ENCODE peak calls at places on chromosomes 3 and 15, in five cellular contexts. I, L, K, S and M are unnamed samples.

GRCh38 chr3:73614385-73614784 is 10.4 kb downstream of the PDZRN3 start:
- DNase-seq in K (no peak), S (peak; percentile 83), L (no peak), I (peak; percentile 98), M (no peak)

GRCh38 chr3:169865176-169865800 is 4.4 kb downstream of the LRRC31 start:
- DNase-seq in K (peak; percentile 37), I (no peak), L (no peak), S (no peak), M (no peak)

GRCh38 chr3:65004316-65004715 is 316.5 kb upstream of the ADAMTS9 start:
- DNase-seq in L (no peak), S (no peak), K (no peak), I (no peak), M (no peak)

GRCh38 chr3:168272343-168272984 is 176.7 kb upstream of the GOLIM4 start:
- DNase-seq in L (no peak), K (no peak), I (peak; percentile 10), S (no peak), M (peak; percentile 28)

GRCh38 chr15:74423443-74424257 is 10.1 kb downstream of the SEMA7A start:
- DNase-seq in L (no peak), S (no peak), I (no peak), K (no peak), M (peak; percentile 59)

GRCh38 chr15:99135194-99135593 is 30.3 kb downstream of the SYNM start:
- DNase-seq in S (no peak), L (no peak), K (no peak), I (no peak), M (no peak)

GRCh38 chr15:71743861-71744382 is 66.4 kb upstream of the NR2E3 start:
- DNase-seq in S (no peak), I (peak; percentile 66), K (peak; percentile 36), L (peak; percentile 69), M (peak; percentile 73)

GRCh38 chr15:85831415-85832113 is 36.8 kb upstream of the KLHL25 start:
- DNase-seq in L (peak; percentile 54), S (peak; percentile 80), I (peak; percentile 76), K (peak; percentile 12), M (peak; percentile 79)

GRCh38 chr3:84074767-84075166 is 884.0 kb upstream of the CADM2 start:
- DNase-seq in S (no peak), K (no peak), L (no peak), I (no peak), M (no peak)

GRCh38 chr3:169980055-169980454 is 13.4 kb downstream of the SEC62 start:
- DNase-seq in S (no peak), I (peak; percentile 78), K (no peak), L (no peak), M (no peak)

GRCh38 chr3:73018790-73019441 is 22.3 kb downstream of the PPP4R2 start:
- DNase-seq in I (no peak), K (no peak), S (no peak), L (no peak), M (no peak)

GRCh38 chr3:61894988-61895935 is 333.9 kb downstream of the PTPRG start:
- DNase-seq in L (peak; percentile 48), S (peak; percentile 85), I (peak; percentile 84), K (peak; percentile 58), M (no peak)

GRCh38 chr15:96125681-96126080 is 204.8 kb upstream of the NR2F2 start:
- DNase-seq in L (no peak), S (no peak), I (no peak), K (no peak), M (no peak)

GRCh38 chr15:49423906-49424520 is 971 bp downstream of the FGF7 start:
- DNase-seq in L (no peak), K (no peak), I (peak; percentile 69), S (no peak), M (no peak)

GRCh38 chr15:54820098-54820497 is 376.6 kb downstream of the RSL24D1 start:
- DNase-seq in K (no peak), I (no peak), S (no peak), L (no peak), M (no peak)

GRCh38 chr3:160134964-160135363 is 90.3 kb upstream of the C3orf80 start:
- DNase-seq in K (no peak), I (peak; percentile 90), S (no peak), L (no peak), M (no peak)

GRCh38 chr3:80050826-80051601 is 283.2 kb upstream of the ROBO1 start:
- DNase-seq in S (peak; percentile 61), I (no peak), K (no peak), L (no peak), M (peak; percentile 9)

GRCh38 chr3:96428097-96428496 is 386.3 kb upstream of the EPHA6 start:
- DNase-seq in L (no peak), I (no peak), K (no peak), S (no peak), M (no peak)

GRCh38 chr15:78045189-78045588 is 32.3 kb downstream of the TBC1D2B start:
- DNase-seq in K (no peak), S (no peak), L (no peak), I (no peak), M (no peak)

GRCh38 chr3:29494305-29495036 is 213.6 kb downstream of the RBMS3 start:
- DNase-seq in L (no peak), S (no peak), K (no peak), I (peak; percentile 57), M (no peak)

GRCh38 chr3:155560594-155560993 is 184.3 kb downstream of the PLCH1 start:
- DNase-seq in L (no peak), S (no peak), I (no peak), K (no peak), M (no peak)

GRCh38 chr3:129690406-129690805 is 83.9 kb upstream of the PLXND1 start:
- DNase-seq in S (no peak), K (peak; percentile 49), L (no peak), I (peak; percentile 71), M (peak; percentile 34)

GRCh38 chr15:54941417-54941816 is 255.3 kb downstream of the RSL24D1 start:
- DNase-seq in K (no peak), S (no peak), I (no peak), L (no peak), M (no peak)

GRCh38 chr15:33021806-33022389 is 172.6 kb downstream of the FMN1 start:
- DNase-seq in L (no peak), I (peak; percentile 66), S (no peak), K (peak; percentile 9), M (peak; percentile 71)

GRCh38 chr15:47439146-47439869 is 278.0 kb upstream of the SEMA6D start:
- DNase-seq in L (no peak), I (no peak), S (no peak), K (no peak), M (no peak)

GRCh38 chr15:84789762-84790161 is 27.4 kb upstream of the ALPK3 start:
- DNase-seq in I (no peak), S (no peak), K (no peak), L (no peak), M (no peak)

GRCh38 chr3:157493627-157494550 is 9.3 kb downstream of the VEPH1 start:
- DNase-seq in S (no peak), L (no peak), I (peak; percentile 83), K (no peak), M (no peak)

GRCh38 chr15:76190767-76191538 is 120.3 kb downstream of the ETFA start:
- DNase-seq in L (peak; percentile 83), K (peak; percentile 42), I (peak; percentile 76), S (peak; percentile 89), M (peak; percentile 97)
- H3K4me3 ChIP-seq in L (no peak overlapping the region), K (no peak overlapping the region), I (no peak overlapping the region), S (no peak overlapping the region), M (no peak overlapping the region)

GRCh38 chr3:141469712-141470111 is 17.1 kb upstream of the RASA2 start:
- DNase-seq in I (no peak), K (no peak), L (no peak), S (no peak), M (no peak)

GRCh38 chr3:141460097-141460704 is 26.6 kb upstream of the RASA2 start:
- DNase-seq in K (peak; percentile 81), L (peak; percentile 81), S (peak; percentile 93), I (peak; percentile 90), M (peak; percentile 85)

GRCh38 chr3:141466633-141467169 is 20.1 kb upstream of the RASA2 start:
- DNase-seq in S (no peak), K (no peak), I (no peak), L (no peak), M (no peak)

GRCh38 chr3:141462176-141462859 is 24.5 kb upstream of the RASA2 start:
- DNase-seq in L (no peak), K (no peak), I (no peak), S (no peak), M (no peak)

DNA sequence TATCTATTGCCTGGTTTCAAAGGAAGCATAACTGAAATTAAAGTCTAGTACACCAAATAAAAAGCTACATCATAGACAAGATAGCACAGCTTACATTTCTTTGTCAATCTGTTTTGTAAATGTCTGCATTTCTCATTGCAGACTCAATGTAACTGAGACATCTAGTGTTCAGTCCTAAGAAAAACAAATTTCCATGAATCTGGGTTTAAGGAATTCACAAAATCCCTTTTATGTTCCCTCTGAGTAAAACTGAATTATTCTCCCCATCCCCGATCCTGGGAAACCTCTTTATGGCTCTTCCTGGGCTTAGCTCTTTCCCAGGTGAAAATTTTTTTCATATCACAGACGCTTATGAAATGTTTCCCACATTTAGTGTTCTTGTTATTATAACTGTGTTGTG is 21.6 kb upstream of the RASA2 start:
- DNase-seq in K (no peak), L (no peak), S (no peak), I (peak; percentile 38), M (no peak)
- H3K27me3 ChIP-seq in K (no peaks in the 10 kb centered on the region), L (no peaks in the 10 kb centered on the region), S (no peaks in the 10 kb centered on the region), I (no peaks in the 10 kb centered on the region), M (no peaks in the 10 kb centered on the region)

GRCh38 chr3:49785565-49786356 is 581 bp downstream of the IP6K1 start:
- DNase-seq in K (peak; percentile 56), S (peak; percentile 76), L (no peak), I (peak; percentile 40), M (peak; percentile 70)
- H3K36me3 ChIP-seq in K (peaks cover 5% of the 10 kb centered on the region), S (no peaks in the 10 kb centered on the region), L (no peaks in the 10 kb centered on the region), I (no peaks in the 10 kb centered on the region), M (no peaks in the 10 kb centered on the region)

GRCh38 chr3:188008582-188009213 is 145.3 kb upstream of the LPP start:
- DNase-seq in S (no peak), I (no peak), L (no peak), K (no peak), M (no peak)

GRCh38 chr3:188003188-188004171 is 150.5 kb upstream of the LPP start:
- DNase-seq in L (no peak), S (no peak), I (no peak), K (no peak), M (peak; percentile 8)

GRCh38 chr3:188010478-188010877 is 143.5 kb upstream of the LPP start:
- DNase-seq in K (no peak), L (no peak), S (no peak), I (no peak), M (no peak)

GRCh38 chr3:188007897-188008296 is 146.1 kb upstream of the LPP start:
- DNase-seq in S (no peak), I (no peak), L (no peak), K (no peak), M (no peak)

DNA sequence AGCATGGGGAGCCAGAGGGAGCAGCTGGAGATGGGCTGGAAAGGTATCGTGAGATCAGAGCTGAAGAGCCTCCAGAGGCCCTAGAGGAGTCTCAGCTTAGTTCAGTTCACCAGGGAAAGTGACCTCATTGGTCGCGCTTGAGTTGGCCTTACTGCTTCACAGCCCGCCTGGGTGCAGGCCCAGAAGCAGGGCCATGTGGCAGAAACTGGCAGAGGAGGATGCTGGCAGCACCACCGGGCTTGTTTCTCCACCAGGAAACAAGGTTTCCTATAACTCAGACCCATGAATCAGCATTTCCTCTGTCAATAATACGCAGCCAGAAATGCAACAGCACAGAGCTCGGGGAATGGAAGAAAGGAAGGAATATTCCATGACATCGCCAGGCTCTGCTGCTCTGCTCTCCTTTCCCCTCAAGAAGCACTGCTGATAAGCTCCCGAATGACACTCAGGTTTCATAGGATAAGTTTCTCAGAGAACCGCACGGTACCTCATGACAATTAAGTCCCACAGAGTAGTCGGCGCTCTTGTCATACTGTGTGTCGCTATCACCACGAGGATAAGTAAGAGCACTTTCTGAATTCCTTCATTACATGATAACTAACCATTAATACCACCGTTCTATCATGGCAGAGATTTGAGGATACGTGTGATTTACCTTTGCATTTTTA is 147.1 kb upstream of the LPP start:
- DNase-seq in S (no peak), I (peak; percentile 20), K (no peak), L (no peak), M (no peak)
- H3K4me3 ChIP-seq in S (no peak overlapping the region), I (no peak overlapping the region), K (no peak overlapping the region), L (no peak overlapping the region), M (no peak overlapping the region)